ENCODE peak calls at places on chromosomes 3 and 15, in nine cellular contexts. One of them, this sample, is unnamed.

GRCh38 chr3:111717601-111718000 is 122.5 kb upstream of the ZBED2 start:
- DNase-seq in lower leg skin: peak
- DNase-seq in thoracic aorta: peak
- DNase-seq in LNCaP clone FGC: peak
- DNase-seq in ascending aorta: no peak
- DNase-seq in GM23338: peak
- DNase-seq in A549: peak
- DNase-seq in AG04450: peak
- DNase-seq in body of pancreas: peak
- DNase-seq in this sample: peak

GRCh38 chr3:135649361-135649760 is 316.2 kb upstream of the PPP2R3A start:
- DNase-seq in lower leg skin: no peak
- DNase-seq in A549: no peak
- DNase-seq in GM23338: no peak
- DNase-seq in ascending aorta: no peak
- DNase-seq in body of pancreas: no peak
- DNase-seq in LNCaP clone FGC: no peak
- DNase-seq in thoracic aorta: no peak
- DNase-seq in AG04450: no peak
- DNase-seq in this sample: no peak

GRCh38 chr15:73856458-73857192 is 16.7 kb upstream of the TBC1D21 start:
- DNase-seq in thoracic aorta: no peak
- DNase-seq in body of pancreas: peak
- DNase-seq in A549: no peak
- DNase-seq in AG04450: no peak
- DNase-seq in ascending aorta: no peak
- DNase-seq in GM23338: no peak
- DNase-seq in lower leg skin: no peak
- DNase-seq in LNCaP clone FGC: no peak
- DNase-seq in this sample: no peak

GRCh38 chr3:42898896-42899675 is 6.9 kb upstream of the ZNF662 start:
- DNase-seq in ascending aorta: no peak
- DNase-seq in body of pancreas: no peak
- DNase-seq in AG04450: no peak
- DNase-seq in GM23338: peak
- DNase-seq in LNCaP clone FGC: no peak
- DNase-seq in thoracic aorta: no peak
- DNase-seq in A549: no peak
- DNase-seq in lower leg skin: no peak
- DNase-seq in this sample: no peak

GRCh38 chr3:12444582-12445468 is 39.5 kb upstream of the TSEN2 start:
- DNase-seq in body of pancreas: no peak
- DNase-seq in thoracic aorta: no peak
- DNase-seq in LNCaP clone FGC: no peak
- DNase-seq in ascending aorta: no peak
- DNase-seq in A549: peak
- DNase-seq in GM23338: peak
- DNase-seq in lower leg skin: no peak
- DNase-seq in AG04450: no peak
- DNase-seq in this sample: no peak

GRCh38 chr3:86988235-86988634 is 2.7 kb downstream of the VGLL3 start:
- DNase-seq in thoracic aorta: no peak
- DNase-seq in lower leg skin: no peak
- DNase-seq in LNCaP clone FGC: no peak
- DNase-seq in GM23338: no peak
- DNase-seq in ascending aorta: no peak
- DNase-seq in A549: no peak
- DNase-seq in AG04450: no peak
- DNase-seq in body of pancreas: no peak
- DNase-seq in this sample: no peak

GRCh38 chr3:48747703-48748102 is 30.7 kb upstream of the IP6K2 start:
- DNase-seq in lower leg skin: no peak
- DNase-seq in A549: no peak
- DNase-seq in ascending aorta: no peak
- DNase-seq in thoracic aorta: no peak
- DNase-seq in body of pancreas: no peak
- DNase-seq in LNCaP clone FGC: peak
- DNase-seq in AG04450: no peak
- DNase-seq in GM23338: no peak
- DNase-seq in this sample: no peak

GRCh38 chr3:106794442-106794841 is 582.8 kb upstream of the CCDC54 start:
- DNase-seq in body of pancreas: no peak
- DNase-seq in lower leg skin: no peak
- DNase-seq in A549: no peak
- DNase-seq in LNCaP clone FGC: no peak
- DNase-seq in AG04450: no peak
- DNase-seq in ascending aorta: no peak
- DNase-seq in GM23338: no peak
- DNase-seq in thoracic aorta: no peak
- DNase-seq in this sample: no peak

GRCh38 chr3:45143673-45144670 is 2.2 kb downstream of the CDCP1 start:
- DNase-seq in LNCaP clone FGC: no peak
- DNase-seq in lower leg skin: no peak
- DNase-seq in body of pancreas: no peak
- DNase-seq in GM23338: no peak
- DNase-seq in thoracic aorta: no peak
- DNase-seq in AG04450: no peak
- DNase-seq in A549: no peak
- DNase-seq in ascending aorta: no peak
- DNase-seq in this sample: no peak

GRCh38 chr3:157836022-157836421 is 270.2 kb downstream of the SHOX2 start:
- DNase-seq in ascending aorta: no peak
- DNase-seq in thoracic aorta: no peak
- DNase-seq in A549: no peak
- DNase-seq in LNCaP clone FGC: no peak
- DNase-seq in GM23338: no peak
- DNase-seq in lower leg skin: no peak
- DNase-seq in body of pancreas: no peak
- DNase-seq in AG04450: no peak
- DNase-seq in this sample: no peak

GRCh38 chr3:35675206-35675605 is 35.9 kb downstream of the ARPP21 start:
- DNase-seq in body of pancreas: no peak
- DNase-seq in AG04450: no peak
- DNase-seq in thoracic aorta: no peak
- DNase-seq in ascending aorta: no peak
- DNase-seq in A549: no peak
- DNase-seq in lower leg skin: no peak
- DNase-seq in LNCaP clone FGC: no peak
- DNase-seq in GM23338: no peak
- DNase-seq in this sample: no peak

GRCh38 chr15:57118013-57118799 is 199.8 kb downstream of the TCF12 start:
- DNase-seq in AG04450: no peak
- DNase-seq in A549: no peak
- DNase-seq in lower leg skin: no peak
- DNase-seq in body of pancreas: no peak
- DNase-seq in ascending aorta: no peak
- DNase-seq in LNCaP clone FGC: peak
- DNase-seq in GM23338: peak
- DNase-seq in thoracic aorta: no peak
- DNase-seq in this sample: no peak

GRCh38 chr3:23923786-23924185 is 6.9 kb downstream of the RPL15 start:
- DNase-seq in body of pancreas: no peak
- DNase-seq in thoracic aorta: no peak
- DNase-seq in AG04450: peak
- DNase-seq in LNCaP clone FGC: no peak
- DNase-seq in GM23338: peak
- DNase-seq in lower leg skin: no peak
- DNase-seq in A549: no peak
- DNase-seq in ascending aorta: no peak
- DNase-seq in this sample: no peak

GRCh38 chr15:68682330-68682729 is 103.5 kb downstream of the CORO2B start:
- DNase-seq in LNCaP clone FGC: no peak
- DNase-seq in thoracic aorta: no peak
- DNase-seq in ascending aorta: no peak
- DNase-seq in GM23338: peak
- DNase-seq in body of pancreas: no peak
- DNase-seq in lower leg skin: no peak
- DNase-seq in AG04450: no peak
- DNase-seq in A549: no peak
- DNase-seq in this sample: no peak

GRCh38 chr15:69315402-69316110 is 16.8 kb downstream of the PAQR5 start:
- DNase-seq in thoracic aorta: no peak
- DNase-seq in ascending aorta: no peak
- DNase-seq in AG04450: no peak
- DNase-seq in body of pancreas: no peak
- DNase-seq in A549: no peak
- DNase-seq in lower leg skin: no peak
- DNase-seq in LNCaP clone FGC: no peak
- DNase-seq in GM23338: no peak
- DNase-seq in this sample: no peak

GRCh38 chr3:32334675-32335074 is 57.0 kb upstream of the CMTM7 start:
- DNase-seq in thoracic aorta: no peak
- DNase-seq in body of pancreas: no peak
- DNase-seq in GM23338: peak
- DNase-seq in A549: no peak
- DNase-seq in LNCaP clone FGC: no peak
- DNase-seq in AG04450: no peak
- DNase-seq in lower leg skin: no peak
- DNase-seq in ascending aorta: no peak
- DNase-seq in this sample: peak

GRCh38 chr3:10707984-10708868 is 107.8 kb upstream of the SLC6A11 start:
- DNase-seq in A549: no peak
- DNase-seq in GM23338: peak
- DNase-seq in LNCaP clone FGC: no peak
- DNase-seq in ascending aorta: no peak
- DNase-seq in AG04450: no peak
- DNase-seq in lower leg skin: no peak
- DNase-seq in body of pancreas: no peak
- DNase-seq in thoracic aorta: no peak
- DNase-seq in this sample: no peak

DNA sequence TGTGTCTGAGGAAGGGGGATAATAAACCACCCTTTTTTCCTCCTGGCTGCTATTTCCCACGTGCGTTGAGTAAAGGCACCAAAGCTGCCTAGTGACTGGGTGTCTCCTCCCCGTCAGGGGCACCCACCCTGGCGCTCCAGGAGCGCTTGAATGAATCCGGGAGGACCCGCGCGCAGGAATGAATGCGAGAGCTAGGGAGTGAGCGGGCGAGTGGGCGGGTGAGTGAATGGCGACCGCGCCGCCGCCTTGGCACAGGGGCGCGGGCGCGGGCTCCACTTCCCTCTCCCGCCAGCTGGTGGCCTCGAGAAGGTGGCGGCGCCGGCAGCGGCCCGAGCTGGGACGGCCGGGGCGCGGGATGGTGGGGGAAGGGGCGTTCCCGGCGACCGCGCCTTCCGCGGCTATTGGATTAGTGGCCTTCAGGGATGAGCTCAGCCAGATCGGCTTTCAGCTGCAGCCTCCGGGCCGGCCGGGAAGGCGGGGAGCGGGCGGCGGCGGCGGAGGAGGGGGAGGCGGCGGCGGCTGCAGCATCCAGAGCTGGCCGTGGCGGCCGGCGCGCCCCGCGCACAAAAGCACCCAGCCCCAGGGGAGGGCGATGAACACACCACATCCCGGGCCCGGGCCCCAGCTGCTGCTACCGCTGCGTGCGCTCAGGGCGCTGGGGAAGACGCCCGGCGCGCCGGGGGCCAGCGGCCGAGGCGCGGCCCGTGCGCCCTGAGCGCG is at the start of gene SPSB4:
- DNase-seq in AG04450: no peak
- DNase-seq in thoracic aorta: peak
- DNase-seq in lower leg skin: no peak
- DNase-seq in LNCaP clone FGC: no peak
- DNase-seq in A549: peak
- DNase-seq in GM23338: peak
- DNase-seq in body of pancreas: peak
- DNase-seq in ascending aorta: no peak
- DNase-seq in this sample: peak
- TF ChIP-seq CTCF in AG04450: no peak
- TF ChIP-seq CTCF in thoracic aorta: peak
- TF ChIP-seq CTCF in lower leg skin: no peak
- TF ChIP-seq CTCF in LNCaP clone FGC: peak
- TF ChIP-seq CTCF in A549: no peak
- TF ChIP-seq CTCF in GM23338: peak
- TF ChIP-seq CTCF in body of pancreas: peak
- TF ChIP-seq CTCF in ascending aorta: peak
- TF ChIP-seq CTCF in this sample: peak

GRCh38 chr3:182303169-182303568 is 490.1 kb upstream of the ATP11B start:
- DNase-seq in LNCaP clone FGC: no peak
- DNase-seq in A549: no peak
- DNase-seq in AG04450: no peak
- DNase-seq in GM23338: no peak
- DNase-seq in body of pancreas: no peak
- DNase-seq in lower leg skin: no peak
- DNase-seq in ascending aorta: no peak
- DNase-seq in thoracic aorta: no peak
- DNase-seq in this sample: no peak

GRCh38 chr3:182308328-182308727 is 485.0 kb upstream of the ATP11B start:
- DNase-seq in LNCaP clone FGC: no peak
- DNase-seq in GM23338: no peak
- DNase-seq in ascending aorta: no peak
- DNase-seq in A549: no peak
- DNase-seq in lower leg skin: no peak
- DNase-seq in AG04450: no peak
- DNase-seq in thoracic aorta: no peak
- DNase-seq in body of pancreas: no peak
- DNase-seq in this sample: no peak

GRCh38 chr3:182305881-182306665 is 487.2 kb upstream of the ATP11B start:
- DNase-seq in lower leg skin: no peak
- DNase-seq in thoracic aorta: no peak
- DNase-seq in body of pancreas: no peak
- DNase-seq in GM23338: no peak
- DNase-seq in ascending aorta: no peak
- DNase-seq in A549: no peak
- DNase-seq in AG04450: no peak
- DNase-seq in LNCaP clone FGC: no peak
- DNase-seq in this sample: no peak

GRCh38 chr3:182309120-182309519 is 484.2 kb upstream of the ATP11B start:
- DNase-seq in A549: no peak
- DNase-seq in body of pancreas: no peak
- DNase-seq in LNCaP clone FGC: no peak
- DNase-seq in ascending aorta: no peak
- DNase-seq in GM23338: no peak
- DNase-seq in AG04450: no peak
- DNase-seq in thoracic aorta: no peak
- DNase-seq in lower leg skin: no peak
- DNase-seq in this sample: no peak
- TF ChIP-seq CTCF in A549: no peak
- TF ChIP-seq CTCF in body of pancreas: no peak
- TF ChIP-seq CTCF in LNCaP clone FGC: no peak
- TF ChIP-seq CTCF in ascending aorta: no peak
- TF ChIP-seq CTCF in GM23338: no peak
- TF ChIP-seq CTCF in AG04450: no peak
- TF ChIP-seq CTCF in thoracic aorta: no peak
- TF ChIP-seq CTCF in lower leg skin: no peak
- TF ChIP-seq CTCF in this sample: no peak

GRCh38 chr3:97719156-97719821 is 45.3 kb upstream of the ARL6 start:
- DNase-seq in AG04450: peak
- DNase-seq in GM23338: peak
- DNase-seq in A549: peak
- DNase-seq in thoracic aorta: no peak
- DNase-seq in LNCaP clone FGC: peak
- DNase-seq in body of pancreas: peak
- DNase-seq in lower leg skin: peak
- DNase-seq in ascending aorta: no peak
- DNase-seq in this sample: peak
- TF ChIP-seq CTCF in AG04450: peak
- TF ChIP-seq CTCF in GM23338: peak
- TF ChIP-seq CTCF in A549: peak
- TF ChIP-seq CTCF in thoracic aorta: peak
- TF ChIP-seq CTCF in LNCaP clone FGC: peak
- TF ChIP-seq CTCF in body of pancreas: peak
- TF ChIP-seq CTCF in lower leg skin: no peak
- TF ChIP-seq CTCF in ascending aorta: peak
- TF ChIP-seq CTCF in this sample: peak

GRCh38 chr3:140655678-140656077 is 22.2 kb upstream of the TRIM42 start:
- DNase-seq in AG04450: no peak
- DNase-seq in body of pancreas: no peak
- DNase-seq in A549: no peak
- DNase-seq in ascending aorta: no peak
- DNase-seq in thoracic aorta: no peak
- DNase-seq in LNCaP clone FGC: no peak
- DNase-seq in GM23338: no peak
- DNase-seq in lower leg skin: no peak
- DNase-seq in this sample: no peak
- TF ChIP-seq CTCF in AG04450: no peak
- TF ChIP-seq CTCF in body of pancreas: no peak
- TF ChIP-seq CTCF in A549: no peak
- TF ChIP-seq CTCF in ascending aorta: no peak
- TF ChIP-seq CTCF in thoracic aorta: no peak
- TF ChIP-seq CTCF in LNCaP clone FGC: no peak
- TF ChIP-seq CTCF in GM23338: no peak
- TF ChIP-seq CTCF in lower leg skin: no peak
- TF ChIP-seq CTCF in this sample: no peak

This sample was measured in endothelial cell.